ENCODE peak calls at places on chromosome 6, in nine cellular contexts. F is CD8-positive, alpha-beta T cell; O is epithelial cell of esophagus; H is fibroblast of lung; T is nephron progenitor cell; P is uterus; G is choroid plexus epithelial cell; V is A549; N is upper lobe of left lung. J is an unnamed sample.

GRCh38 chr6:129517288-129517687 is 192.7 kb downstream of the ARHGAP18 start:
- DNase-seq in F (no peak), O (peak; percentile 68), H (no peak), T (no peak), P (no peak), G (peak; percentile 34), V (no peak), N (no peak), J (no peak)

GRCh38 chr6:89458720-89459119 is 25.8 kb downstream of the ANKRD6 start:
- DNase-seq in F (no peak), O (peak; percentile 35), H (no peak), T (peak; percentile 16), P (no peak), G (no peak), V (no peak), N (no peak), J (no peak)

GRCh38 chr6:53593001-53593488 is 48.1 kb upstream of the GCLC start:
- DNase-seq in F (no peak), O (peak; percentile 63), H (peak; percentile 94), T (no peak), P (no peak), G (peak; percentile 30), V (no peak), N (no peak), J (no peak)

GRCh38 chr6:39166918-39167301 is 51.9 kb upstream of the SAYSD1 start:
- DNase-seq in F (no peak), O (no peak), H (no peak), T (no peak), P (no peak), G (no peak), V (no peak), N (no peak), J (no peak)

GRCh38 chr6:69866351-69867074 is at the start of gene COL19A1:
- DNase-seq in F (peak; percentile 5), O (peak; percentile 14), H (peak; percentile 1), T (peak; percentile 45), P (no peak), G (peak; percentile 10), V (no peak), N (peak; percentile 21), J (no peak)

GRCh38 chr6:47663462-47664216 is 34.7 kb upstream of the ADGRF4 start:
- DNase-seq in F (no peak), O (peak; percentile 38), H (peak; percentile 12), T (no peak), P (no peak), G (no peak), V (no peak), N (no peak), J (no peak)

GRCh38 chr6:117531346-117531745 is 48.9 kb downstream of the DCBLD1 start:
- DNase-seq in F (no peak), O (no peak), H (no peak), T (peak; percentile 9), P (no peak), G (peak; percentile 52), V (no peak), N (no peak), J (no peak)

GRCh38 chr6:72260489-72260888 is 361.4 kb upstream of the KCNQ5 start:
- DNase-seq in F (no peak), O (no peak), H (peak; percentile 20), T (no peak), P (no peak), G (peak; percentile 24), V (no peak), N (no peak), J (no peak)

GRCh38 chr6:170051229-170052172 is 239.4 kb downstream of the DLL1 start:
- DNase-seq in F (no peak), O (no peak), H (no peak), T (no peak), P (no peak), G (no peak), V (no peak), N (peak; percentile 20), J (no peak)

GRCh38 chr6:97626586-97627441 is 343.8 kb upstream of the MMS22L start:
- DNase-seq in F (no peak), O (peak; percentile 2), H (peak; percentile 31), T (peak; percentile 4), P (no peak), G (peak; percentile 62), V (no peak), N (no peak), J (no peak)

GRCh38 chr6:45590225-45590624 is 212.5 kb upstream of the SUPT3H start:
- DNase-seq in F (no peak), O (peak; percentile 97), H (peak; percentile 93), T (no peak), P (peak; percentile 23), G (peak; percentile 76), V (no peak), N (no peak), J (no peak)

GRCh38 chr6:130913119-130913518 is 85.9 kb downstream of the SMLR1 start:
- DNase-seq in F (no peak), O (peak; percentile 23), H (no peak), T (no peak), P (no peak), G (no peak), V (no peak), N (no peak), J (no peak)

GRCh38 chr6:151175924-151176445 is 63.8 kb upstream of the AKAP12 start:
- DNase-seq in F (no peak), O (no peak), H (no peak), T (no peak), P (no peak), G (no peak), V (no peak), N (no peak), J (no peak)

DNA sequence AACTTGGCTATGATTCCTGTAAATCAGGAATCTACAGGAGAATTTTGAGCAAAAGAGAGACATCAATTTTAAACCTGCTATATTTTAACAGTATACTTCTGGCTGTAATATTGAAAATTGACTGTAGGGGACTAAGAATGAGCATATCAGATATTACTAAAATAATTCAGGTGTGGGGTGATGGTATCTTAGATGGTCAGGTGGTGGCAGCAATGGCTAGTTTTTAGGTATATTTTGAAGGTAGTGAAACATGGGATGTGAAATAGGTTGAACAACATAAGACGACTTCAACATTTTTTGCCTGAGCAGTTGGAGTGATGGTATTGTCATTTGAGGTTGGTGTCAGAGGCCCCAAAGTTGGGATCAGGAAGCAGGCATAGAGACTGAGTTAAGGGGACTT is 32.1 kb downstream of the FAM83B start:
- DNase-seq in F (no peak), O (no peak), H (no peak), T (no peak), P (no peak), G (no peak), V (no peak), N (no peak), J (no peak)
- TF ChIP-seq CTCF in F (no peak), O (no peak), H (peak; percentile 8), T (no peak), P (no peak), G (no peak), V (peak; percentile 14), N (no peak), J (no peak)

DNA sequence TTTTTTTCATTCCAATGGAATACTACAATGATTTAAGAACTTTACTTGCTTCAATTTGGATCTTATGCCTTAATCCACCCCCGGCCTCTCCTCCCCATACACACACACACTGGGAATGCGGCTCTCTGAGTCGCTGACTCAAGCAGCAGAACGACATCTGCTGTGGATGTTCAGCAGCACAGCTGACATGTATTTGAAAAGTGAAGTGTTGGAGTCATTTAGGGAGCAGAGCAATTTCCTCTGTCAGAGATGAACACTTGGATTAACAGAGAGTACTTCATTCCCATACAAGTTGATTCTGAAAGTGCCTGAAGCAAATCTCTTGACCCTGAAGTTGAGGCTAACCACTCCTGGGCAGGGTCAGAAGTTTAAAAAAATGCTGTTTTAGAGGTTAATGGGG is 27.9 kb upstream of the LAMA4 start:
- DNase-seq in F (no peak), O (peak; percentile 79), H (peak; percentile 92), T (peak; percentile 29), P (peak; percentile 65), G (peak; percentile 90), V (no peak), N (peak; percentile 46), J (peak; percentile 75)
- TF ChIP-seq CTCF in F (no peak), O (peak; percentile 48), H (peak; percentile 53), T (no peak), P (peak; percentile 51), G (peak; percentile 70), V (no peak), N (peak; percentile 24), J (peak; percentile 40)

DNA sequence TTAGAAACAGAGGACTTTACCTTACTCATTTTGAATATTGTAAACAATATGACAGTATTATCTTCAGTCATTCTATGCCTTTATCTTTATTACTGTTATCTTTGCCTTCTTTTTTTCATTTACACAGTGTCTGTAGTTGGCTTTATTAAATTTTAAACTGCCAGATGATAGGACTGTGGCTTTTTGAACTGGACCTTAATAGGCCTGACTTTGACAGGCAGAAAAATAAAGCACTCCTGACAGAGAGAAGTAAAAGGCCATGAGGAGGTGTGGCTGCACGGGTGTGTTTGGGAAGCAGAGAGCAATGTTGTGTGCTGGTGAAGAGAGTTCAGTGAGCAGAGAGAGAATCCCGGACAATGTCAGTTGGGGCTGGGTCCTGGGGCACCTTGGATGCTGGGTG is 7.8 kb downstream of the TRIM40 start:
- DNase-seq in F (no peak), O (no peak), H (no peak), T (no peak), P (no peak), G (no peak), V (no peak), N (no peak), J (no peak)
- TF ChIP-seq CTCF in F (no peak), O (no peak), H (no peak), T (no peak), P (no peak), G (no peak), V (no peak), N (no peak), J (no peak)

DNA sequence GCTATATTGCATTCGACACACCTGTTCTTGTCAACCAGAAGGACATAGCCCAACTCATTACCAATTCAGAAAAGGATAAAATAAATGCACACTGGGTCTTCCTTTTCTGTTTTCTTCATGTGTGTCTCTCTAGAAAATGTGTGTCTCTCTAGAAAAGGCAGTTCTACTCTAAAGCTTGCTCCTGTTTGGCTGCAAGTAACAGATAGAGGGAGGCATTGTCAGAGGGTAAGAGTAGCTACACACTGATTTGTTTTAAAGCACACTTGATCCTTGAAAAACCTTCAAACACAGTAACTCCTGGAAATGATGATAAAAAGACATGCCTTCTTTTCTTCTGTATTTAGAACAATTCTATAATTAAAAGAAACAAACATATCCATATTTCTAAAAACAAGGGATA is 21.3 kb downstream of the GRM1 start:
- DNase-seq in F (no peak), O (no peak), H (no peak), T (no peak), P (no peak), G (no peak), V (no peak), N (no peak), J (no peak)
- TF ChIP-seq CTCF in F (no peak), O (no peak), H (no peak), T (no peak), P (no peak), G (no peak), V (no peak), N (no peak), J (no peak)

GRCh38 chr6:142301421-142302391 is at the start of gene ADGRG6:
- DNase-seq in F (peak; percentile 24), O (peak; percentile 66), H (peak; percentile 47), T (peak; percentile 71), P (no peak), G (peak; percentile 18), V (peak; percentile 7), N (peak; percentile 55), J (no peak)
- TF ChIP-seq CTCF in F (no peak), O (no peak), H (no peak), T (no peak), P (no peak), G (no peak), V (peak; percentile 19), N (no peak), J (peak; percentile 13)

GRCh38 chr6:26045046-26045938 is 41.9 kb upstream of the HFE start:
- DNase-seq in F (peak; percentile 69), O (peak; percentile 92), H (peak; percentile 89), T (no peak), P (peak; percentile 93), G (peak; percentile 96), V (peak; percentile 55), N (peak; percentile 86), J (peak; percentile 97)
- TF ChIP-seq CTCF in F (no peak), O (no peak), H (no peak), T (no peak), P (peak; percentile 6), G (peak; percentile 30), V (no peak), N (no peak), J (no peak)

J was measured in HFF-Myc.